ENCODE peak calls at places on chromosome 13, in six cellular contexts. W is ovary, P is A549, C is sigmoid colon, S is upper lobe of left lung, E is LNCaP clone FGC. Y is an unnamed sample.

GRCh38 chr13:111559612-111560423 is 239.4 kb downstream of the TEX29 start:
- DNase-seq in E (no peak), C (no peak), W (no peak), P (no peak), S (no peak), Y (no peak)

GRCh38 chr13:81458211-81458610 is 1117.3 kb upstream of the SPRY2 start:
- DNase-seq in C (no peak), S (no peak), W (no peak), P (no peak), E (no peak), Y (no peak)

GRCh38 chr13:66879971-66880370 is 350.2 kb downstream of the PCDH9 start:
- DNase-seq in C (no peak), P (no peak), E (no peak), S (no peak), W (no peak), Y (no peak)

GRCh38 chr13:111043575-111043982 is 71.5 kb upstream of the ARHGEF7 start:
- DNase-seq in C (no peak), E (no peak), W (no peak), P (no peak), S (no peak), Y (no peak)

GRCh38 chr13:114118763-114119123 is 13.7 kb downstream of the RASA3 start:
- DNase-seq in C (peak), W (no peak), S (no peak), P (no peak), E (no peak), Y (no peak)

GRCh38 chr13:104920091-104920490 is 1615.4 kb downstream of the EFNB2 start:
- DNase-seq in S (no peak), W (no peak), E (no peak), P (no peak), C (no peak), Y (no peak)

GRCh38 chr13:99743079-99743478 is 228.5 kb downstream of the ZIC5 start:
- DNase-seq in P (no peak), C (no peak), W (no peak), E (no peak), S (no peak), Y (no peak)

GRCh38 chr13:85261757-85262346 is 537.4 kb downstream of the SLITRK6 start:
- DNase-seq in W (no peak), P (no peak), E (no peak), S (no peak), C (no peak), Y (no peak)

GRCh38 chr13:36420437-36420891 is 11.8 kb upstream of the CCNA1 start:
- DNase-seq in W (peak), P (peak), C (peak), S (peak), E (peak), Y (peak)

GRCh38 chr13:101289764-101290163 is 126.5 kb downstream of the NALCN start:
- DNase-seq in W (no peak), S (no peak), E (no peak), P (peak), C (no peak), Y (peak)

GRCh38 chr13:99347911-99348451 is 40.8 kb upstream of the GPR183 start:
- DNase-seq in S (no peak), P (no peak), C (no peak), W (no peak), E (no peak), Y (no peak)

DNA sequence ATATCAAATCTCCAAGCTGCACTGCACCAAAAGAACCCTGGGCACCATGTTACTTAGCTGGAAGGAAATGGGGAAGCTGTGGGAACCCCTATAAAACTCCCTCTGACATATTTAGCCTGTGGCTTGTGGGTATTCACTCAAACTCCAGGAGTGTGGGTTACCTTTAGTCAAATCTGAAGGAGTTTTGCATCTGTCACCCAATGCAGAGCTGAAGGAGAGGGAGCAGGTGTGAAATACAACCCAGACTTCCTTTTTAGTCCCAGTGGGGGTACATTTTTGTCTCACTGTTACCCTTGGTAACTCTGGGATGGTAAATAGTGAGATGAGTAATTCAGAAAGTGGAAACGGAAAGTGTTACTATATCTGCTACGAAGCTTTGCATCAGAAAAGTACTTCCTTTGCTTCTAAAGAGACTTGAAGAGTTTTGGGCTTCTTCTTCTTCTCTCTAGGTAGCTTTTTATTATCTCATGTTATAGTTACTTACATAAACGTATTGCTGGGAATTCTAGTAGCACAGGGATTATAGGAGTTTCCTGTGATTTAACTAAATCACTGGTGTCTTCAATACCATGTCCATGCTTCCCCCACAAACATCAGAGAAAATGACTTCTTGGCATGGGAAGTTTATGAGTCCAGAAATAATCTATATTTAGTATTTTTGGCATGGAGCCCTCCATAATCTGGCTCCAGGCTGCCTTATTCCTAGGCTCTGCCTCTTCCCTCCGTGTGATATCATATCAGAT is 105.9 kb downstream of the AKAP11 start:
- DNase-seq in E (no peak), W (no peak), P (no peak), S (no peak), C (no peak), Y (no peak)
- H3K4me3 ChIP-seq in E (no peak), W (no peak), P (no peak), S (no peak), C (no peak), Y (no peak)

GRCh38 chr13:52599037-52599852 is 43.0 kb upstream of the HNRNPA1L2 start:
- DNase-seq in E (no peak), W (no peak), S (no peak), C (no peak), P (no peak), Y (no peak)
- H3K4me3 ChIP-seq in E (no peak), W (peak), S (peak), C (peak), P (no peak), Y (no peak)

GRCh38 chr13:52984881-52985363 is 43.7 kb upstream of the OLFM4 start:
- DNase-seq in W (no peak), E (no peak), S (no peak), C (no peak), P (no peak), Y (no peak)
- H3K4me3 ChIP-seq in W (no peak), E (no peak), S (no peak), C (no peak), P (no peak), Y (no peak)

DNA sequence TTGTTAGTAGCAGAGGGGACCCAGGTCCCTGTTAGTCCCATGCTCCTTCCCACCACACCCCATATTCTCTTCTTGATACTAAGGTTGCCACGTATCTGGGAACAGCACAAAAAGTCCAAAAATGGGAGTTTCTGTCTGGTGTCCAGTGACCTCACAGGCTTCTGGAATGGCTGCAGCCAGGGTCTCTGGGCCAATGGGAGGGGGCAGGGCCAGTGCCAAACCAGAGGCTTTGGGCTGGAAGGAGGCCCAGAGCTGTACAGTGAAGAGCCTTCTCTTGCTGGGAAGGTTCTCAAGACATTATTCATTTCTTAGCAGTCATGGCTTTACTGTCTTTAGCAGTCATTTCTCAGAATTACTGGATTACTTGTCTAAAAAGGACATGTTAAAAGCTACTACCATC is 119.2 kb downstream of the FRY start:
- DNase-seq in E (no peak), W (peak), C (peak), P (no peak), S (peak), Y (no peak)
- H3K4me3 ChIP-seq in E (no peak), W (no peak), C (no peak), P (no peak), S (no peak), Y (no peak)

GRCh38 chr13:23631676-23632622 is 61.7 kb downstream of the TNFRSF19 start:
- DNase-seq in E (no peak), W (no peak), P (no peak), C (no peak), S (no peak), Y (no peak)
- H3K4me3 ChIP-seq in E (no peak), W (no peak), P (no peak), C (no peak), S (no peak), Y (no peak)

GRCh38 chr13:106499113-106499512 is 36.3 kb downstream of the EFNB2 start:
- DNase-seq in E (no peak), C (no peak), W (no peak), P (no peak), S (no peak), Y (no peak)

GRCh38 chr13:106498571-106498970 is 36.9 kb downstream of the EFNB2 start:
- DNase-seq in E (no peak), P (no peak), S (no peak), C (no peak), W (no peak), Y (no peak)

GRCh38 chr13:106499905-106500304 is 35.6 kb downstream of the EFNB2 start:
- DNase-seq in C (no peak), W (no peak), P (no peak), S (no peak), E (no peak), Y (no peak)

GRCh38 chr13:106498158-106498557 is 37.3 kb downstream of the EFNB2 start:
- DNase-seq in W (no peak), P (no peak), S (no peak), C (no peak), E (no peak), Y (no peak)

GRCh38 chr13:106500450-106500849 is 35.0 kb downstream of the EFNB2 start:
- DNase-seq in C (no peak), P (no peak), S (no peak), W (no peak), E (no peak), Y (no peak)
- H3K4me3 ChIP-seq in C (no peak), P (no peak), S (no peak), W (no peak), E (no peak), Y (no peak)

GRCh38 chr13:73973156-73973555 is 161.0 kb downstream of the KLF12 start:
- DNase-seq in C (no peak), E (no peak), P (no peak), S (no peak), W (no peak), Y (no peak)
- H3K4me3 ChIP-seq in C (no peak), E (no peak), P (no peak), S (no peak), W (no peak), Y (no peak)